ENCODE peak calls at places on chromosomes 12 and 14, in seven cellular contexts. One of them, this sample, is unnamed. For H3K9me2, the result is how much of the 10 kb centered on the place peaks cover.

GRCh38 chr12:27123642-27124041 is 41.3 kb upstream of the C12orf71 start:
- DNase-seq in MM.1S: peak
- DNase-seq in HCT116: no peak
- DNase-seq in GM23338: peak
- DNase-seq in PC-3: peak
- DNase-seq in hepatocyte: no peak
- DNase-seq in GM23248: peak
- DNase-seq in this sample: no peak

GRCh38 chr14:91331761-91332447 is 85.7 kb downstream of the CCDC88C start:
- DNase-seq in GM23338: no peak
- DNase-seq in HCT116: no peak
- DNase-seq in MM.1S: no peak
- DNase-seq in hepatocyte: no peak
- DNase-seq in GM23248: no peak
- DNase-seq in PC-3: no peak
- DNase-seq in this sample: no peak

GRCh38 chr14:59688224-59689170 is 111.9 kb upstream of the CCDC175 start:
- DNase-seq in PC-3: peak
- DNase-seq in GM23248: peak
- DNase-seq in HCT116: peak
- DNase-seq in GM23338: peak
- DNase-seq in hepatocyte: peak
- DNase-seq in MM.1S: peak
- DNase-seq in this sample: peak

GRCh38 chr12:52189376-52190174 is 2.2 kb downstream of the KRT80 start:
- DNase-seq in MM.1S: no peak
- DNase-seq in GM23248: peak
- DNase-seq in HCT116: no peak
- DNase-seq in GM23338: no peak
- DNase-seq in hepatocyte: no peak
- DNase-seq in PC-3: peak
- DNase-seq in this sample: no peak

GRCh38 chr12:77124767-77125166 is 59.4 kb upstream of the E2F7 start:
- DNase-seq in HCT116: no peak
- DNase-seq in PC-3: no peak
- DNase-seq in MM.1S: no peak
- DNase-seq in GM23338: no peak
- DNase-seq in GM23248: peak
- DNase-seq in hepatocyte: no peak
- DNase-seq in this sample: no peak

GRCh38 chr12:47741340-47741703 is 16.0 kb upstream of the ENDOU start:
- DNase-seq in PC-3: peak
- DNase-seq in MM.1S: peak
- DNase-seq in hepatocyte: peak
- DNase-seq in GM23248: peak
- DNase-seq in GM23338: no peak
- DNase-seq in HCT116: peak
- DNase-seq in this sample: no peak

GRCh38 chr12:53798575-53798974 is 46.8 kb upstream of the CISTR start:
- DNase-seq in PC-3: peak
- DNase-seq in MM.1S: no peak
- DNase-seq in HCT116: peak
- DNase-seq in GM23338: no peak
- DNase-seq in hepatocyte: no peak
- DNase-seq in GM23248: peak
- DNase-seq in this sample: peak

GRCh38 chr12:118544569-118544968 is 168.2 kb downstream of the SUDS3 start:
- DNase-seq in MM.1S: no peak
- DNase-seq in GM23338: no peak
- DNase-seq in GM23248: peak
- DNase-seq in HCT116: peak
- DNase-seq in hepatocyte: no peak
- DNase-seq in PC-3: peak
- DNase-seq in this sample: no peak

GRCh38 chr14:58944226-58944769 is 244.2 kb upstream of the DAAM1 start:
- DNase-seq in hepatocyte: peak
- DNase-seq in PC-3: no peak
- DNase-seq in GM23338: peak
- DNase-seq in HCT116: no peak
- DNase-seq in GM23248: no peak
- DNase-seq in MM.1S: no peak
- DNase-seq in this sample: no peak

GRCh38 chr12:52061470-52062166 is 8.2 kb upstream of the ATG101 start:
- DNase-seq in MM.1S: no peak
- DNase-seq in HCT116: no peak
- DNase-seq in hepatocyte: no peak
- DNase-seq in GM23338: no peak
- DNase-seq in PC-3: no peak
- DNase-seq in GM23248: no peak
- DNase-seq in this sample: no peak

GRCh38 chr14:23601424-23601823 is 22.8 kb upstream of the JPH4 start:
- DNase-seq in GM23338: no peak
- DNase-seq in MM.1S: no peak
- DNase-seq in HCT116: no peak
- DNase-seq in hepatocyte: no peak
- DNase-seq in GM23248: no peak
- DNase-seq in PC-3: no peak
- DNase-seq in this sample: no peak
- H3K9me2 ChIP-seq in GM23338: under half
- H3K9me2 ChIP-seq in MM.1S: under half
- H3K9me2 ChIP-seq in HCT116: under half
- H3K9me2 ChIP-seq in hepatocyte: under half
- H3K9me2 ChIP-seq in GM23248: under half
- H3K9me2 ChIP-seq in PC-3: under half
- H3K9me2 ChIP-seq in this sample: under half

DNA sequence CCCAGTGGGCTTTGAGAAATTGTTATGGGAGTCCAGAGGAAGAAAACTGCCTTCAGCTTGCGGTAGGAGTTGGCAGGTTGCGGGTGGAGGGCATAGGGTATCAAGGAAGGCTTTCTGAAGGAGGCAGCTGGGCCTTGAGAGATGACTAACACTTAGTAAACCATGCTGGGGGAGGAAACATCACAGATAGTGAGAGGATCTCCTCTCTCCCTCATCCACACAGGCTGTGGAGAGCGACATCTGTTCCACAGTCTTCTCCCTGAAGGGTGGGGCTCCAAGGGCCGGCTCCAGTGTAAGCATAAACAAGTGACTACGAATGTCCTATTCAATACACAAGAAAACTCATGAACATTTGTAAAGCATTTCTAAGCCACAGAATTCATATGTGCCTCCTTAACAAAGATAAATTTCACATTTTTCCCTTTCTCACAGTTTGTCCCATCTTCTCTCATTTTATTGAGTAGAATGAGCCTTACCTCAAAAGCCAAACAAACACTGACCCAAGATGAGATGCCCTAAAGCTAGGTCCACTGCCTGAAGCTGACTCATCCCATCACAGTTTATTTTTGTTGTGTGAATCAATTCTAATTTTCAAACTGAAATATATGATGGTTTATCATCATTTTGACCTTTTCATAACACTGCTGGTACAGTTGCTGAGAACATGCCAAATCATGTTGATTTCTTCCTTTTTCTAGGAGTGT is 227.9 kb downstream of the SLC25A21 start:
- DNase-seq in GM23338: no peak
- DNase-seq in GM23248: peak
- DNase-seq in PC-3: peak
- DNase-seq in hepatocyte: no peak
- DNase-seq in HCT116: no peak
- DNase-seq in MM.1S: no peak
- DNase-seq in this sample: no peak
- H2AFZ ChIP-seq in GM23338: no peak
- H2AFZ ChIP-seq in GM23248: peak
- H2AFZ ChIP-seq in PC-3: peak
- H2AFZ ChIP-seq in hepatocyte: no peak
- H2AFZ ChIP-seq in HCT116: no peak
- H2AFZ ChIP-seq in MM.1S: no peak
- H2AFZ ChIP-seq in this sample: no peak

DNA sequence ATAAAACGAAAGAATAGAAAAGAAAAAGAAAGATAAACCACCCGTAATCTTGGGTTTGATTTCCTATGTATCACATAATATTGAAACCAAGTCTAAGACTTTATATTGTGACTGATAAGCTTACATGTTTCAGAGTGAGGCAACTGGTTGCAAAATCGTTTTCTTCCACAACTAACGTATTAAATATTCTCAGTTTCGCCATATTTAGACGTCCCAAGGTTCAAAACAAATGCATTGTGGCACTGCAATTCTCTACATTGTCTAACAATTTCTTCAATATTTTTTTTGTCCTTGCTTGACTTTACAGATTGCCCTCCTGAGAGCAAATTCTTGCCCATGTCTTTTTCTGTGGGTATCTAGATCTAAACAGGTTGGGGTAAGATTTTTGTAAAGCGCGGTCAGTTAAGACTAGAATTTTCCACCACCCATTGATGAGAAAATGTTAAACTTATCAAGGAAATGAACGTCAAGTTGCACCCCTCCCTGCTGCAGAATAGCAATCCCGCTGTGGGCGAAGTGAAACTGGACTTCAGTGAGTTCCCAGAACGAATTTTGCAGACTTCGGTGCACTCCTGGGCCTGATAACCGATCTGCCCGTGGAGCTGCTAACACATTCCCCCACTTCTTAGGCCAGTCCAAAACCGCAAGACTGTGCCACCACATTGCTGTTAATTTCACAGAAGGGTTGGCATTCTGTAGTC is 2.7 kb downstream of the TBX3 start:
- DNase-seq in GM23248: peak
- DNase-seq in hepatocyte: no peak
- DNase-seq in MM.1S: no peak
- DNase-seq in GM23338: no peak
- DNase-seq in HCT116: no peak
- DNase-seq in PC-3: peak
- DNase-seq in this sample: no peak
- TF ChIP-seq EZH2 in GM23248: no peak
- TF ChIP-seq EZH2 in hepatocyte: no peak
- TF ChIP-seq EZH2 in MM.1S: no peak
- TF ChIP-seq EZH2 in GM23338: peak
- TF ChIP-seq EZH2 in HCT116: no peak
- TF ChIP-seq EZH2 in PC-3: no peak
- TF ChIP-seq EZH2 in this sample: no peak

GRCh38 chr12:95116773-95117172 is 43.4 kb upstream of the NR2C1 start:
- DNase-seq in hepatocyte: peak
- DNase-seq in GM23338: peak
- DNase-seq in PC-3: peak
- DNase-seq in HCT116: peak
- DNase-seq in MM.1S: peak
- DNase-seq in GM23248: peak
- DNase-seq in this sample: peak
- H3K9me2 ChIP-seq in hepatocyte: under half
- H3K9me2 ChIP-seq in GM23338: under half
- H3K9me2 ChIP-seq in PC-3: under half
- H3K9me2 ChIP-seq in HCT116: under half
- H3K9me2 ChIP-seq in MM.1S: under half
- H3K9me2 ChIP-seq in GM23248: under half
- H3K9me2 ChIP-seq in this sample: under half

GRCh38 chr14:56173360-56173922 is 55.2 kb downstream of the PELI2 start:
- DNase-seq in hepatocyte: no peak
- DNase-seq in HCT116: no peak
- DNase-seq in PC-3: no peak
- DNase-seq in MM.1S: no peak
- DNase-seq in GM23338: no peak
- DNase-seq in GM23248: no peak
- DNase-seq in this sample: no peak
- H2AFZ ChIP-seq in hepatocyte: no peak
- H2AFZ ChIP-seq in HCT116: no peak
- H2AFZ ChIP-seq in PC-3: no peak
- H2AFZ ChIP-seq in MM.1S: no peak
- H2AFZ ChIP-seq in GM23338: no peak
- H2AFZ ChIP-seq in GM23248: peak
- H2AFZ ChIP-seq in this sample: no peak

This sample was measured in PC-9.